ENCODE peak calls at places on chromosomes 11 and 22, in seven cellular contexts. C is A549, J is right lobe of liver, I is suprapubic skin, G is IMR-90, L is HCT116, R is tibial nerve. A is an unnamed sample.

GRCh38 chr11:67631427-67631826 is 1.7 kb upstream of the NUDT8 start:
- DNase-seq in C (no peak), J (peak), I (peak), G (no peak), L (no peak), R (no peak), A (no peak)

GRCh38 chr22:30021338-30021737 is 58.9 kb upstream of the HORMAD2 start:
- DNase-seq in C (no peak), J (no peak), I (no peak), G (no peak), L (no peak), R (no peak), A (no peak)

GRCh38 chr22:42035256-42035655 is 35.4 kb downstream of the NAGA start:
- DNase-seq in C (no peak), J (no peak), I (no peak), G (no peak), L (no peak), R (no peak), A (no peak)

GRCh38 chr22:36379593-36380361 is 8.0 kb downstream of the MYH9 start:
- DNase-seq in C (no peak), J (no peak), I (no peak), G (peak), L (no peak), R (no peak), A (no peak)

GRCh38 chr11:92867913-92868619 is 101.4 kb upstream of the MTNR1B start:
- DNase-seq in C (no peak), J (no peak), I (no peak), G (no peak), L (no peak), R (no peak), A (no peak)

GRCh38 chr11:10763766-10764165 is 12.7 kb downstream of the CTR9 start:
- DNase-seq in C (no peak), J (no peak), I (no peak), G (no peak), L (no peak), R (no peak), A (no peak)

GRCh38 chr11:30788849-30789248 is 202.7 kb upstream of the MPPED2 start:
- DNase-seq in C (no peak), J (no peak), I (no peak), G (no peak), L (no peak), R (no peak), A (no peak)

GRCh38 chr11:105466582-105467228 is 143.2 kb upstream of the GRIA4 start:
- DNase-seq in C (no peak), J (no peak), I (no peak), G (peak), L (peak), R (no peak), A (no peak)

GRCh38 chr11:9015677-9016076 is 11.9 kb upstream of the NRIP3 start:
- DNase-seq in C (peak), J (peak), I (no peak), G (peak), L (peak), R (peak), A (peak)

GRCh38 chr11:93248602-93249001 is 50.8 kb upstream of the SLC36A4 start:
- DNase-seq in C (no peak), J (no peak), I (no peak), G (peak), L (peak), R (no peak), A (no peak)

GRCh38 chr11:61337706-61338268 is 4.8 kb downstream of the TKFC start:
- DNase-seq in C (no peak), J (no peak), I (no peak), G (no peak), L (no peak), R (no peak), A (no peak)

GRCh38 chr11:74462009-74462408 is 5.3 kb downstream of the KCNE3 start:
- DNase-seq in C (no peak), J (peak), I (peak), G (no peak), L (no peak), R (peak), A (peak)

GRCh38 chr11:18144243-18144642 is 11.9 kb downstream of the MRGPRX3 start:
- DNase-seq in C (no peak), J (no peak), I (no peak), G (peak), L (no peak), R (no peak), A (no peak)

GRCh38 chr11:49432242-49432848 is 223.9 kb upstream of the FOLH1 start:
- DNase-seq in C (no peak), J (no peak), I (no peak), G (no peak), L (no peak), R (no peak), A (no peak)

GRCh38 chr11:27392715-27393114 is 29.7 kb upstream of the CCDC34 start:
- DNase-seq in C (no peak), J (no peak), I (no peak), G (peak), L (no peak), R (no peak), A (no peak)

GRCh38 chr11:63274776-63275175 is 31.4 kb upstream of the SLC22A25 start:
- DNase-seq in C (no peak), J (no peak), I (no peak), G (no peak), L (peak), R (no peak), A (no peak)

GRCh38 chr11:86495341-86495740 is 120.7 kb downstream of the CCDC81 start:
- DNase-seq in C (no peak), J (no peak), I (no peak), G (no peak), L (no peak), R (no peak), A (no peak)

DNA sequence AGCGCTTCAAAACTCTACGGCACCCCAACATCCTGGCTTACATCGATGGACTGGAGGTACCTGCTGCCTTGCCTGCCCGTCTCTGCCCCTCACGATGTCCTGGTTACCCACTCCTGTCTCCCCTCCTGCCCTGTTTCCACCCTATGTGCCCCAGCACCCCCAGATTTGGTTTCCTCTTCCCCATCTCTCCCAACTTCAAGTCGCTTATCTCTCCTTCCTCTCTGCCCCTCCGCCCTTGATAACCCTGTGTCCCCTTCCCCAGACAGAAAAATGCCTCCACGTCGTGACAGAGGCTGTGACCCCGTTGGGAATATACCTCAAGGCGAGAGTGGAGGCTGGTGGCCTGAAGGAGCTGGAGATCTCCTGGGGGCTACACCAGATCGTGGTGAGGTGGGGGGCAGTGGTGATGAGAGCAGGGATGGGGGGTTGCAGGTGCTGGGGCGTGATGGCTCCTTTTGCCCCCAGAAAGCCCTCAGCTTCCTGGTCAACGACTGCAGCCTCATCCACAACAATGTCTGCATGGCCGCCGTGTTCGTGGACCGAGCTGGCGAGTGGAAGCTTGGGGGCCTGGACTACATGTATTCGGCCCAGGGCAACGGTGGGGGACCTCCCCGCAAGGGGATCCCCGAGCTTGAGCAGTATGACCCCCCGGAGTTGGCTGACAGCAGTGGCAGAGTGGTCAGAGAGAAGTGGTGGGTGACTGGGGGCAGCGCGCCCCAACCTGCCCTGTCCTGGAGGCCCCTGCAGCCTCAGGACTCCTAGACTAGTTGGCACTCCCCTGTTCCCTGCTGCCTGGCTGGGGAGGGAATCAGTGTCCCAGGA is 987 bp downstream of the SCYL1 start:
- DNase-seq in C (no peak), J (no peak), I (no peak), G (no peak), L (no peak), R (no peak), A (no peak)
- H3K27ac ChIP-seq in C (peak), J (peak), I (peak), G (peak), L (peak), R (peak), A (peak)

GRCh38 chr22:25874327-25874726 is 132.3 kb downstream of the MYO18B start:
- DNase-seq in C (no peak), J (no peak), I (no peak), G (no peak), L (no peak), R (no peak), A (no peak)

GRCh38 chr22:25880524-25880923 is 138.5 kb downstream of the MYO18B start:
- DNase-seq in C (no peak), J (no peak), I (no peak), G (no peak), L (no peak), R (no peak), A (no peak)

GRCh38 chr22:25878933-25879332 is 136.9 kb downstream of the MYO18B start:
- DNase-seq in C (no peak), J (no peak), I (no peak), G (no peak), L (no peak), R (no peak), A (no peak)

GRCh38 chr22:25876871-25877270 is 134.9 kb downstream of the MYO18B start:
- DNase-seq in C (no peak), J (no peak), I (no peak), G (no peak), L (no peak), R (no peak), A (no peak)

GRCh38 chr22:25875461-25875860 is 133.5 kb downstream of the MYO18B start:
- DNase-seq in C (no peak), J (no peak), I (no peak), G (no peak), L (no peak), R (no peak), A (no peak)
- TF ChIP-seq POLR2A in C (no peak), J (no peak), I (no peak), G (no peak), L (no peak), R (no peak), A (no peak)

GRCh38 chr22:40387758-40388157 is 17.4 kb downstream of the SGSM3 start:
- DNase-seq in C (no peak), J (no peak), I (no peak), G (no peak), L (no peak), R (no peak), A (no peak)

GRCh38 chr22:40388231-40388630 is 17.8 kb downstream of the SGSM3 start:
- DNase-seq in C (no peak), J (no peak), I (no peak), G (no peak), L (no peak), R (no peak), A (no peak)

GRCh38 chr22:40381461-40381860 is 11.1 kb downstream of the SGSM3 start:
- DNase-seq in C (no peak), J (no peak), I (no peak), G (no peak), L (no peak), R (no peak), A (no peak)

GRCh38 chr22:40383905-40384304 is 13.5 kb downstream of the SGSM3 start:
- DNase-seq in C (no peak), J (no peak), I (no peak), G (peak), L (no peak), R (no peak), A (no peak)

GRCh38 chr22:40385041-40385782 is 14.8 kb downstream of the SGSM3 start:
- DNase-seq in C (no peak), J (no peak), I (no peak), G (no peak), L (no peak), R (no peak), A (no peak)
- H3K4me3 ChIP-seq in C (no peak), J (no peak), I (no peak), G (no peak), L (no peak), R (no peak), A (no peak)

GRCh38 chr22:46089426-46090041 is 60.8 kb upstream of the PPARA start:
- DNase-seq in C (no peak), J (peak), I (peak), G (no peak), L (no peak), R (no peak), A (peak)

GRCh38 chr22:46091277-46091977 is 58.9 kb upstream of the PPARA start:
- DNase-seq in C (no peak), J (peak), I (no peak), G (no peak), L (no peak), R (no peak), A (no peak)

GRCh38 chr22:46090631-46091201 is 59.6 kb upstream of the PPARA start:
- DNase-seq in C (no peak), J (peak), I (no peak), G (peak), L (no peak), R (no peak), A (peak)

GRCh38 chr22:46088541-46089311 is 61.6 kb upstream of the PPARA start:
- DNase-seq in C (no peak), J (peak), I (peak), G (peak), L (no peak), R (no peak), A (peak)

GRCh38 chr22:46090051-46090591 is 60.2 kb upstream of the PPARA start:
- DNase-seq in C (no peak), J (peak), I (no peak), G (no peak), L (no peak), R (no peak), A (peak)
- H3K27ac ChIP-seq in C (peak), J (peak), I (peak), G (no peak), L (peak), R (peak), A (peak)

GRCh38 chr11:57763568-57763967 is 2.0 kb downstream of the CTNND1 start:
- DNase-seq in C (peak), J (no peak), I (no peak), G (peak), L (no peak), R (no peak), A (no peak)

GRCh38 chr11:57762235-57762866 is 749 bp downstream of the CTNND1 start:
- DNase-seq in C (peak), J (no peak), I (no peak), G (no peak), L (no peak), R (no peak), A (no peak)

GRCh38 chr11:57764527-57764926 is 2.9 kb downstream of the CTNND1 start:
- DNase-seq in C (no peak), J (no peak), I (no peak), G (no peak), L (no peak), R (no peak), A (no peak)

GRCh38 chr11:57758174-57758573 is 3.4 kb upstream of the CTNND1 start:
- DNase-seq in C (no peak), J (no peak), I (no peak), G (no peak), L (no peak), R (no peak), A (no peak)

DNA sequence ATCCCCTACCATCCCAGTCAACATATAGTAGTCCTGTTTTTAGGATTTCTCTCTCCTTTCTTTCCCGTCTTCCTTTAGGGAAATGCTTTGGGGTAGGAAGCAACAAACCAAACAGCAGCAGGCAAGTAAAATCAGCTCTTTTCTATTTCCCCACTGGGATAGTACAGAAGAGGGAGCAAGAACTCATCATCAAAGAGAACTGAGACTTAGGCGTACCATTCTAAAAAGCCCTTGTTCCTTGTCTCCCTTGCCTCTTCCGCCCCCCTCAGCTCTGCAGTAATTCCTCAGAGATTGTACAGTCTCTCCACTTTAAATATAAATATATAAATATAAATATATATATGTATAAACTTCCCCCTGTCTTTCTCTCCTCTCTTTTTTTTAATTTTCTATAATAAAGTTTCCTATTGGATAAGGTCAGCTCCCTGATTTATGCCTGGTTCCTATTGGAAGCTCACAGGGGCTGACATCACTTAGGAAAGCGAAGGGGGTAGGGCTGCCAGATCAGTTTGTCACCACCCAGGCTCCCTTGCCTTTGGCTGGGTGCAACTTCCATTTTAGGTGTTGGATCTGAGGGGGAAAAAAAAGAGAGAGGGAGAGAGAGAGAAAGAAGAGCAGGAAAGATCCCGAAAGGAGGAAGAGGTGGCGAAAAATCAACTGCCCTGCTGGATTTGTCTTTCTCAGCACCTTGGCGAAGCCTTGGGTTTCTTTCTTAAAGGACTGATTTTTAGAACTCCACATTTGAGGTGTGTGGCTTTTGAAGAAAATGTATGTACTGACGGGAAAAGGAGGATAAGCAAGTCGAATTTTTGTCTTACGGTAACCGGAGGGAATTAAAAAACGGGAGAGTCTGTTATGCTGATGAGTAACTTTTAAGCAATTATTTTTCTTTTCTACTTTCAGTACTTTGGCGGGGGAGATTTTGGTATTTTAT is at the start of gene CTNND1:
- DNase-seq in C (peak), J (peak), I (peak), G (peak), L (peak), R (peak), A (peak)
- TF ChIP-seq POLR2A in C (peak), J (peak), I (peak), G (peak), L (peak), R (peak), A (peak)

GRCh38 chr22:31945478-31945815 is 1.1 kb downstream of the YWHAH start:
- DNase-seq in C (no peak), J (no peak), I (no peak), G (no peak), L (no peak), R (no peak), A (no peak)

GRCh38 chr22:31944700-31945477 is 554 bp downstream of the YWHAH start:
- DNase-seq in C (peak), J (peak), I (peak), G (no peak), L (no peak), R (no peak), A (peak)

GRCh38 chr22:31945971-31946680 is 1.8 kb downstream of the YWHAH start:
- DNase-seq in C (no peak), J (no peak), I (no peak), G (peak), L (no peak), R (no peak), A (no peak)

GRCh38 chr22:31948002-31948401 is 3.7 kb downstream of the YWHAH start:
- DNase-seq in C (no peak), J (no peak), I (no peak), G (no peak), L (no peak), R (no peak), A (no peak)

DNA sequence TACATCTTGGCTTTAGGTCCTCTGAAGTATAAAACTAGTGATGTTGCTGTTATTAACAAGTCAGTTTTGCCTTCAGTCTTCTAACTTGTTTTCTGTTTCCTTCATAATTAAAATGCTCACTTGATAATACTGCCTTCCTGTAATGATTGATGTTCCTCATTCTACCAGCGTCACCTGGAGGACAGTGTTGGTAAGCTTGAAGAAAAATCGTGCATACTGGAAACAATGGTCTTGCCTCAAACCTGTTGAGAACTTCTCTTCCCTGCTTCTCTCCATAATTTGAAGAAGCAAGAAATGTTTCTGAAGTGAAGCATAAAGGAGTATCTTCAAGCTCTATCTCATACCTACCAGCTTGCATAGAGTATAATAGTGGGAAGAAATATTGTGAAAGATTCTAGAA is 3.0 kb downstream of the YWHAH start:
- DNase-seq in C (peak), J (no peak), I (no peak), G (no peak), L (no peak), R (peak), A (no peak)
- H3K4me3 ChIP-seq in C (no peak), J (no peak), I (no peak), G (no peak), L (no peak), R (no peak), A (no peak)

DNA sequence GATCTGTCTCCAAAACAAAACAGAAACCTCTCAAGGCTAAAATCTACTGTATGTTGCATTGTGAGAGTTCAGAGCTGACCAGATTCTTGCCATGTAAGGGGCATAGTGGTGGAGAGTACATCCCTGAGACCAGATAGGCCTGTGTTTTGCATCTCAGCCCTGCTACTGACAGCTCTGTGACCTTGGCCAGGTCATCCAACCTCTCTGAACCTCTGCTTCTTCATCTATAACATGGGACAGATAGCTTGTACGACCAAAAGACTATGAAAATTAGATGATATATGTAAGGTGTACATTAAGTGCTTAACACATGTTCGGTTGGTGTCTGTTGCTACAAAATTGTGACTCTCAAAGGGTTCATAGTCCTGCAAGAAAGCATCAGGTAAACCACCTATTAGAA is 22.9 kb downstream of the ZNRF3 start:
- DNase-seq in C (no peak), J (no peak), I (no peak), G (no peak), L (no peak), R (no peak), A (no peak)
- H3K27ac ChIP-seq in C (no peak), J (no peak), I (no peak), G (no peak), L (no peak), R (no peak), A (peak)

GRCh38 chr22:17778412-17778976 is 4.2 kb upstream of the BID start:
- DNase-seq in C (no peak), J (no peak), I (no peak), G (no peak), L (no peak), R (no peak), A (no peak)
- TF ChIP-seq POLR2A in C (no peak), J (no peak), I (no peak), G (no peak), L (no peak), R (no peak), A (no peak)

A was measured in sigmoid colon.